ENCODE peak calls at places on chromosomes 13 and 19, in eight cellular contexts. Z, D, X, B, T, L, A and G are unnamed samples.

GRCh38 chr13:42495256-42495655 is 78.7 kb upstream of the TNFSF11 start:
- DNase-seq in Z (no peak), D (no peak), X (no peak), B (no peak), T (no peak), L (peak), A (no peak), G (no peak)

GRCh38 chr13:106096661-106097092 is 438.8 kb downstream of the EFNB2 start:
- DNase-seq in Z (no peak), D (no peak), X (no peak), B (no peak), T (no peak), L (peak), A (no peak), G (no peak)

GRCh38 chr13:47858678-47859050 is 142.4 kb downstream of the SUCLA2 start:
- DNase-seq in Z (no peak), D (no peak), X (no peak), B (no peak), T (no peak), L (peak), A (peak), G (no peak)

GRCh38 chr13:101572456-101572855 is 120.0 kb downstream of the ITGBL1 start:
- DNase-seq in Z (no peak), D (no peak), X (no peak), B (no peak), T (no peak), L (no peak), A (peak), G (no peak)

GRCh38 chr13:113119166-113119821 is 3.3 kb upstream of the F10 start:
- DNase-seq in Z (no peak), D (no peak), X (no peak), B (no peak), T (no peak), L (no peak), A (no peak), G (no peak)

GRCh38 chr19:10549733-10550132 is 6.0 kb downstream of the ATG4D start:
- DNase-seq in Z (no peak), D (no peak), X (no peak), B (no peak), T (no peak), L (no peak), A (no peak), G (no peak)

GRCh38 chr19:18280247-18281081 is 958 bp downstream of the JUND start:
- DNase-seq in Z (peak), D (peak), X (peak), B (no peak), T (peak), L (peak), A (peak), G (peak)

GRCh38 chr13:43786766-43787517 is at the start of gene ENOX1:
- DNase-seq in Z (no peak), D (peak), X (peak), B (no peak), T (peak), L (peak), A (peak), G (peak)

GRCh38 chr13:77876176-77876575 is 42.5 kb downstream of the EDNRB start:
- DNase-seq in Z (no peak), D (no peak), X (no peak), B (no peak), T (no peak), L (no peak), A (peak), G (no peak)

GRCh38 chr19:2275588-2276428 is 6.2 kb downstream of the PEAK3 start:
- DNase-seq in Z (no peak), D (peak), X (no peak), B (no peak), T (no peak), L (no peak), A (no peak), G (no peak)

GRCh38 chr13:47114030-47114429 is 217.2 kb upstream of the HTR2A start:
- DNase-seq in Z (no peak), D (no peak), X (no peak), B (no peak), T (no peak), L (peak), A (peak), G (no peak)

GRCh38 chr13:100442095-100442832 is 146.3 kb downstream of the GGACT start:
- DNase-seq in Z (no peak), D (no peak), X (no peak), B (no peak), T (no peak), L (no peak), A (no peak), G (no peak)

GRCh38 chr19:37999309-38000213 is 92.6 kb downstream of the SIPA1L3 start:
- DNase-seq in Z (no peak), D (no peak), X (peak), B (no peak), T (no peak), L (peak), A (peak), G (no peak)

GRCh38 chr13:22801402-22802003 is 379.3 kb upstream of the SGCG start:
- DNase-seq in Z (no peak), D (no peak), X (no peak), B (no peak), T (no peak), L (peak), A (peak), G (no peak)

GRCh38 chr13:23504188-23504587 is 66.0 kb upstream of the TNFRSF19 start:
- DNase-seq in Z (no peak), D (no peak), X (no peak), B (no peak), T (no peak), L (no peak), A (peak), G (no peak)

GRCh38 chr13:98752111-98752941 is at the start of gene SLC15A1:
- DNase-seq in Z (no peak), D (no peak), X (peak), B (no peak), T (no peak), L (no peak), A (no peak), G (no peak)

GRCh38 chr19:5171711-5172110 is 168.9 kb downstream of the PTPRS start:
- DNase-seq in Z (no peak), D (no peak), X (no peak), B (no peak), T (no peak), L (no peak), A (no peak), G (no peak)

GRCh38 chr19:55441319-55441691 is 1.8 kb downstream of the SHISA7 start:
- DNase-seq in Z (no peak), D (no peak), X (no peak), B (no peak), T (no peak), L (no peak), A (no peak), G (no peak)

GRCh38 chr13:20658451-20658850 is 45.0 kb upstream of the IL17D start:
- DNase-seq in Z (no peak), D (no peak), X (no peak), B (no peak), T (no peak), L (no peak), A (no peak), G (no peak)

GRCh38 chr13:28329395-28330158 is 165.4 kb downstream of the FLT1 start:
- DNase-seq in Z (no peak), D (peak), X (no peak), B (no peak), T (no peak), L (peak), A (peak), G (no peak)

GRCh38 chr19:18418725-18419194 is 438 bp upstream of the SSBP4 start:
- DNase-seq in Z (no peak), D (peak), X (no peak), B (no peak), T (peak), L (peak), A (peak), G (no peak)

GRCh38 chr19:3508771-3509535 is 2.8 kb downstream of the FZR1 start:
- DNase-seq in Z (no peak), D (no peak), X (no peak), B (no peak), T (no peak), L (no peak), A (no peak), G (no peak)

GRCh38 chr19:1760020-1760419 is 6.7 kb downstream of the ONECUT3 start:
- DNase-seq in Z (no peak), D (no peak), X (no peak), B (no peak), T (no peak), L (no peak), A (no peak), G (no peak)

GRCh38 chr13:34926513-34926912 is 15.6 kb upstream of the NBEA start:
- DNase-seq in Z (no peak), D (no peak), X (peak), B (no peak), T (no peak), L (peak), A (peak), G (no peak)

GRCh38 chr13:102517959-102518358 is 78.8 kb upstream of the TPP2 start:
- DNase-seq in Z (no peak), D (no peak), X (no peak), B (no peak), T (no peak), L (peak), A (no peak), G (no peak)

GRCh38 chr19:55289117-55289796 is 5.5 kb downstream of the BRSK1 start:
- DNase-seq in Z (no peak), D (no peak), X (no peak), B (no peak), T (no peak), L (no peak), A (no peak), G (no peak)

GRCh38 chr19:16654621-16655020 is 5.3 kb downstream of the SMIM7 start:
- DNase-seq in Z (no peak), D (no peak), X (no peak), B (no peak), T (no peak), L (peak), A (no peak), G (no peak)

GRCh38 chr19:8194528-8195275 is 14.5 kb upstream of the CERS4 start:
- DNase-seq in Z (no peak), D (no peak), X (no peak), B (no peak), T (no peak), L (no peak), A (no peak), G (no peak)

GRCh38 chr19:44635581-44636438 is 7.9 kb upstream of the PVR start:
- DNase-seq in Z (no peak), D (no peak), X (no peak), B (no peak), T (no peak), L (peak), A (peak), G (no peak)

GRCh38 chr19:28012361-28012760 is 1200.6 kb downstream of the UQCRFS1 start:
- DNase-seq in Z (no peak), D (no peak), X (no peak), B (peak), T (no peak), L (no peak), A (no peak), G (no peak)

GRCh38 chr13:103140001-103140671 is 73.9 kb upstream of the SLC10A2 start:
- DNase-seq in Z (no peak), D (peak), X (no peak), B (no peak), T (no peak), L (peak), A (no peak), G (no peak)

GRCh38 chr13:32969516-32969941 is 46.7 kb upstream of the KL start:
- DNase-seq in Z (no peak), D (peak), X (no peak), B (no peak), T (no peak), L (no peak), A (peak), G (no peak)

GRCh38 chr19:5696196-5697021 is 6.3 kb downstream of the RPL36 start:
- DNase-seq in Z (no peak), D (no peak), X (no peak), B (no peak), T (no peak), L (no peak), A (no peak), G (no peak)

GRCh38 chr19:31232220-31232619 is 117.0 kb downstream of the TSHZ3 start:
- DNase-seq in Z (no peak), D (no peak), X (no peak), B (no peak), T (no peak), L (peak), A (peak), G (no peak)

GRCh38 chr19:33301011-33301899 is 1.1 kb downstream of the CEBPA start:
- DNase-seq in Z (no peak), D (no peak), X (peak), B (no peak), T (no peak), L (no peak), A (peak), G (no peak)

GRCh38 chr13:113299951-113300350 is 2.9 kb downstream of the LAMP1 start:
- DNase-seq in Z (no peak), D (no peak), X (no peak), B (no peak), T (no peak), L (no peak), A (no peak), G (no peak)

GRCh38 chr13:35894636-35895035 is 236.5 kb downstream of the DCLK1 start:
- DNase-seq in Z (no peak), D (no peak), X (no peak), B (no peak), T (no peak), L (no peak), A (no peak), G (no peak)

DNA sequence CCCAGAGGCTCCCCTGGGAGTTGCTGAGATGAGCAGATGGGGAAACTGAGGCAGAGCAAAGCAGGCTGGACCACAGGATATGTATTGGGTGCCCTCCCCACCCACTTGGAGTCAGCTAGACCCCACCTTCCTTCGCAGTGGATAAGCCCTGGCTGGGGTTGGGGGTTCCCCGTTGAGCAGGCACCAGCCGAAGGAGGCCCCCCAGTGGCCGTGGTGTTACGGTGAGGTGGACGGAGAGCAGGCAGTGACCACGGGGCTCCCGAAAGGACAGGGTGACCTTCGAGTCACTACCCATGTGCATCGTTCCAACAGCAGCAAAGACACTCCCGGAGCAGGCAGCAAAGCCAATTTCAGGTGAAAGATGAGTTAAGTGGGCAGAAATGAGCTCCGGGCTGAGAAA is 62.4 kb upstream of the ADGRE5 start:
- DNase-seq in Z (no peak), D (peak), X (peak), B (no peak), T (no peak), L (no peak), A (no peak), G (no peak)
- TF ChIP-seq CTCF in Z (no peak), D (no peak), X (peak), B (peak), T (no peak), L (no peak), A (peak), G (no peak)

DNA sequence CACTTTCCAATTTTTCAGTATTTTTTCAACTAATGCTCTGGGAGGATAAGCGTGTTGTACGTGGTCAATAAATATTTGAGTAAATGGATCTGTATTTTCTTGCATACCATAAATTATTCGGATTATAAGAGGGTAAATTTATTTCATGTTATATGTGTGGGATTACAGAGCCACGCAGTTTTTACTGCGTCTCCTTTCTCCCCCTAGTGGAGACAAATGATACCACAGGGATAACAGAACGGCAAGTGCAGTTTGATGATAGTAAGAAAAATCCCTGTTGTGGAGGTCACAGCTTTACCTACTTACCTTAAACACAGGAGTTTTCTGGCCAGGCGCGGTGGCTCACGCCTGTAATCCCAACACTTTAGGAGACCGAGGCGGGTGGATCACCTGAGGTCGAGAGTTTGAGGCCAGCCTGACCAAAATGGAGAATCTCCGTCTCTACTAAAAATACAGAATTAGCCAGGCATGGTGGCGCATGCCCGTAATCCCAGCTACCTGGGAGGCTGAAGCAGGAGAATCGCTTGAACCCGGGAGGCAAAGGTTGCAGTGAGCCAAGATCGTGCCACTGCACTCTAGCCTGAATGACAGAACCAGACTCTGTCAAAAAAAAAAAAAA is 16.8 kb downstream of the MBD3L2B start:
- DNase-seq in Z (no peak), D (peak), X (peak), B (no peak), T (no peak), L (peak), A (peak), G (no peak)
- TF ChIP-seq CTCF in Z (no peak), D (no peak), X (peak), B (no peak), T (no peak), L (peak), A (peak), G (no peak)

DNA sequence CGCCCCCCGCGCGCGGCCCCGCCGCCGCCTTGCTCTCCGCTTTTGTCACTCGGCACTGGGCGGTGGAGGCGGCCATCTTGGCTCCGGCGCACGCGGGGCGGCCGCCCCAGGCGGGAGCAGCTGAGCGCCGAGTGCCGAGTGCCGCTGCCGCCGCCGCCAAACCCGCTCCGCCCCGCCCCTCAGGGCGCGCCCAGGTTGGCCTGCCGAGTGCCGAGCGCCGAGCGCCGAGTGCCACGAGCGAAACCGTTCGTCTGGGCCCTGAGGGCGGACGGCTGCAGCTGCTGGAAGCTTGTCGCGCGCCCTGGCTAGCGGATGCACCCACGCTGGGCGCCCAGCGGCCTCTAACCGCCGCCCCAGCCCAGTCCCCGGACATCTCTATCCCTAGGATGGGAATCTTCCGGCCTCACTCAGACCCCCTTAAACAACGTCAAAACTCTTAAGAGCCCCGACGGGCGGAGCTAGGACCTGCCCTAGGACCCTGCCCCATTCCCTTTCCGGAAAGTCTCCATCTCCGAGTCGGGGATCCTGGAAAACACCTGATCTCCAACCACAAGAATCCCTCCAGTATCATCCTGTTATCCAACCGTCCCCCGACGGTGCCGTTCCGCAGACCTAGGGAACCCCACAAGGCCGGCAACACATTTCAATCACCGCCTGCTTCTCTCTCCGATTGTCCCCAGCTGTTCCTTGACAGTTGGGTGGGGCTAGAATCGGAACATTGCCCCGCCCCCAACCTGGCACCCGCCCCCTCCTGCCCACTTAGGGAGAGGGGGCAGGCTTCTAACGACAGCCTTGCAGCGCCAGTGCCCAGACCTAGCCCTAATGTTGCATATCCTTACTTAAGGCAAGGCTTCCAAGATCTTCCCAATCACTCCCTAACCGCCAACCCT is 14.1 kb upstream of the AKAP8L start:
- DNase-seq in Z (peak), D (peak), X (peak), B (no peak), T (peak), L (peak), A (peak), G (peak)
- TF ChIP-seq CTCF in Z (no peak), D (no peak), X (no peak), B (no peak), T (no peak), L (no peak), A (no peak), G (no peak)

GRCh38 chr13:91045351-91046034 is 302.0 kb upstream of the MIR17HG start:
- DNase-seq in Z (no peak), D (no peak), X (no peak), B (no peak), T (no peak), L (peak), A (no peak), G (no peak)

GRCh38 chr13:91042870-91043269 is 304.6 kb upstream of the MIR17HG start:
- DNase-seq in Z (no peak), D (no peak), X (no peak), B (no peak), T (no peak), L (no peak), A (no peak), G (no peak)

GRCh38 chr13:91046715-91047327 is 300.7 kb upstream of the MIR17HG start:
- DNase-seq in Z (no peak), D (no peak), X (no peak), B (no peak), T (no peak), L (peak), A (no peak), G (no peak)
- TF ChIP-seq CTCF in Z (no peak), D (no peak), X (no peak), B (no peak), T (no peak), L (peak), A (no peak), G (no peak)

GRCh38 chr19:36028313-36029041 is 4.2 kb downstream of the CLIP3 start:
- DNase-seq in Z (no peak), D (no peak), X (no peak), B (no peak), T (no peak), L (no peak), A (no peak), G (no peak)

GRCh38 chr19:36027696-36028095 is 5.0 kb downstream of the CLIP3 start:
- DNase-seq in Z (no peak), D (no peak), X (no peak), B (no peak), T (no peak), L (no peak), A (no peak), G (no peak)

GRCh38 chr19:36032251-36033104 is at the start of gene CLIP3:
- DNase-seq in Z (no peak), D (no peak), X (peak), B (no peak), T (peak), L (no peak), A (peak), G (no peak)

GRCh38 chr19:36031308-36031707 is 1.4 kb downstream of the CLIP3 start:
- DNase-seq in Z (no peak), D (no peak), X (no peak), B (no peak), T (no peak), L (no peak), A (no peak), G (no peak)

GRCh38 chr19:36030264-36031148 is 2.2 kb downstream of the CLIP3 start:
- DNase-seq in Z (no peak), D (no peak), X (no peak), B (no peak), T (no peak), L (peak), A (peak), G (no peak)
- TF ChIP-seq CTCF in Z (no peak), D (no peak), X (no peak), B (no peak), T (no peak), L (peak), A (peak), G (no peak)

GRCh38 chr19:13092206-13092605 is 10.5 kb downstream of the LYL1 start:
- DNase-seq in Z (no peak), D (no peak), X (no peak), B (no peak), T (no peak), L (no peak), A (no peak), G (no peak)

GRCh38 chr19:13089857-13090507 is 12.7 kb downstream of the LYL1 start:
- DNase-seq in Z (no peak), D (no peak), X (no peak), B (no peak), T (no peak), L (no peak), A (no peak), G (no peak)

GRCh38 chr19:13092608-13093260 is 9.9 kb downstream of the LYL1 start:
- DNase-seq in Z (no peak), D (no peak), X (no peak), B (no peak), T (no peak), L (no peak), A (peak), G (no peak)

GRCh38 chr19:13090511-13091231 is 12.0 kb downstream of the LYL1 start:
- DNase-seq in Z (no peak), D (no peak), X (no peak), B (no peak), T (no peak), L (no peak), A (no peak), G (no peak)

GRCh38 chr19:13091400-13092161 is 11.1 kb downstream of the LYL1 start:
- DNase-seq in Z (peak), D (no peak), X (no peak), B (no peak), T (peak), L (no peak), A (peak), G (no peak)
- TF ChIP-seq CTCF in Z (no peak), D (no peak), X (no peak), B (no peak), T (no peak), L (no peak), A (peak), G (no peak)

GRCh38 chr13:60721063-60721462 is 324.0 kb downstream of the TDRD3 start:
- DNase-seq in Z (no peak), D (no peak), X (no peak), B (no peak), T (no peak), L (no peak), A (no peak), G (no peak)
- TF ChIP-seq CTCF in Z (no peak), D (no peak), X (no peak), B (no peak), T (no peak), L (no peak), A (no peak), G (no peak)